ENCODE peak calls at places on chromosomes 1 and 21, in eight cellular contexts. W is AG10803, J is left ventricle myocardium inferior, M is sigmoid colon, P is tibial nerve, L is BJ, S is bronchial epithelial cell, Q is GM12865. R is an unnamed sample.

GRCh38 chr1:19744335-19744743 is 55.4 kb downstream of the TMCO4 start:
- DNase-seq in W (peak; percentile 22), J (no peak), M (no peak), P (no peak), L (no peak), S (no peak), Q (no peak), R (no peak)

GRCh38 chr1:19483261-19483660 is 2.1 kb downstream of the CAPZB start:
- DNase-seq in W (no peak), J (no peak), M (no peak), P (no peak), L (no peak), S (no peak), Q (peak; percentile 47), R (no peak)

GRCh38 chr1:198935371-198935921 is 296.6 kb downstream of the PTPRC start:
- DNase-seq in W (peak; percentile 90), J (peak; percentile 33), M (peak; percentile 74), P (peak; percentile 72), L (peak; percentile 58), S (peak; percentile 96), Q (peak; percentile 74), R (no peak)

GRCh38 chr1:232538224-232538942 is 91.5 kb downstream of the SIPA1L2 start:
- DNase-seq in W (peak; percentile 34), J (no peak), M (no peak), P (no peak), L (no peak), S (peak; percentile 64), Q (no peak), R (no peak)

GRCh38 chr1:21649315-21649714 is 19.8 kb downstream of the RAP1GAP start:
- DNase-seq in W (no peak), J (no peak), M (no peak), P (no peak), L (no peak), S (no peak), Q (no peak), R (no peak)

GRCh38 chr1:58165073-58165472 is 381.5 kb downstream of the OMA1 start:
- DNase-seq in W (no peak), J (no peak), M (no peak), P (no peak), L (peak; percentile 13), S (no peak), Q (peak; percentile 12), R (no peak)

GRCh38 chr1:89632213-89633102 is 462 bp upstream of the LRRC8C start:
- DNase-seq in W (peak; percentile 64), J (peak; percentile 89), M (peak; percentile 86), P (peak; percentile 59), L (no peak), S (peak; percentile 48), Q (peak; percentile 87), R (no peak)

GRCh38 chr1:191034126-191034525 is 556.5 kb upstream of the BRINP3 start:
- DNase-seq in W (no peak), J (no peak), M (no peak), P (no peak), L (no peak), S (peak; percentile 58), Q (no peak), R (no peak)

GRCh38 chr1:21567241-21568005 is 58.2 kb downstream of the ALPL start:
- DNase-seq in W (peak; percentile 73), J (no peak), M (no peak), P (no peak), L (peak; percentile 73), S (no peak), Q (no peak), R (no peak)

GRCh38 chr1:33365560-33365997 is 44.7 kb upstream of the A3GALT2 start:
- DNase-seq in W (peak; percentile 84), J (peak; percentile 65), M (no peak), P (peak; percentile 52), L (no peak), S (no peak), Q (no peak), R (no peak)

GRCh38 chr21:42424848-42425602 is 21.3 kb downstream of the UBASH3A start:
- DNase-seq in W (no peak), J (no peak), M (no peak), P (no peak), L (no peak), S (no peak), Q (peak; percentile 76), R (no peak)

GRCh38 chr1:82343381-82343780 is 542.6 kb downstream of the ADGRL2 start:
- DNase-seq in W (no peak), J (no peak), M (no peak), P (no peak), L (no peak), S (no peak), Q (no peak), R (no peak)

GRCh38 chr1:30892671-30893073 is 15.9 kb downstream of the SDC3 start:
- DNase-seq in W (no peak), J (no peak), M (no peak), P (no peak), L (no peak), S (no peak), Q (no peak), R (no peak)

GRCh38 chr1:76110662-76111061 is 36.1 kb downstream of the ST6GALNAC3 start:
- DNase-seq in W (no peak), J (no peak), M (no peak), P (no peak), L (no peak), S (peak; percentile 12), Q (no peak), R (no peak)

GRCh38 chr1:197958438-197958837 is 41.3 kb downstream of the LHX9 start:
- DNase-seq in W (no peak), J (no peak), M (no peak), P (no peak), L (no peak), S (no peak), Q (no peak), R (no peak)

GRCh38 chr1:219387211-219387610 is 213.5 kb downstream of the LYPLAL1 start:
- DNase-seq in W (no peak), J (no peak), M (no peak), P (no peak), L (no peak), S (no peak), Q (no peak), R (no peak)

GRCh38 chr1:156677616-156678596 is 699 bp upstream of the NES start:
- DNase-seq in W (peak; percentile 81), J (peak; percentile 74), M (peak; percentile 88), P (peak; percentile 54), L (no peak), S (peak; percentile 47), Q (peak; percentile 54), R (no peak)

DNA sequence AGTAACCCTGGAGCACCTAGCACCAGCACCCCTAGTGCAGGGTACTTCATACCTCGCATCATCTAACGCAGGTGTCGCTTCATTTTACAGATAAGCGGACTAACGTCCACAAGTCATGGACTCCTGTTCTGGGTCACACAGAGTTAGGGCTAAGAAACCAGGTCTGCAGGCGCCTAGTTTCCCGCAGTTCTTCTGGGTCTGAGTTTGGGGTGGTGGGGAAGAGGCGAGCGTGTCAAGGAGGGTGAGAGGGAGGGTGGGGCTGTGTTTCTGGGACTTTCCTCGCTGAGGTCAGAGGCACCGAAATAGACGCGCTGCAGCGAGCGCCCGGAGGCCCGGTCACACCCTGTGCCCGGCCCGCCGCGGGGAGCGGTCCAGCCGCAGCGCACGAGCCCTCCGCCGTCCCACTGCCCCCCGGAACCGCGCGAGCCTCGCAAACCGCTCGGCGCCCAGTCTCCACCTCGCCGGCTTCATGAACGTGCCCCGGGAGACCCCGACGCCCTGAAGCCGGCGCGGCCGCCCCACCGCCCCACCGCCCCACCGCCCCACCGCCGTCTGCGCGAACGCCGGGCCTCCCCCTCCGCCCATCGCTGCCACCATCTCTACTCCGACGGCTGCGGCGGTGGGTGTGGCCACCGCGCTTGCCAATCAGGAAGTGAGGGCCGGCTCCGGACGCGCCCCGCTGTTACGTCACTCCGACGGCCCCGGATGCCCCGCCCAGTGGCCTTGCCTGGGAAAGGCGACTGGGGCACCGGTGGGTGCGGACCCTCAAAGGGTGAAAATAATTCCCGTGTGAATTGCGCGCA is 12.3 kb downstream of the IFI6 start:
- DNase-seq in W (peak; percentile 81), J (peak; percentile 94), M (peak; percentile 96), P (peak; percentile 89), L (no peak), S (peak; percentile 66), Q (peak; percentile 96), R (no peak)
- H3K4me3 ChIP-seq in W (peak overlapping the region; percentile 51), J (peak overlapping the region; percentile 70), M (peak overlapping the region; percentile 82), P (peak overlapping the region; percentile 79), L (peak overlapping the region; percentile 42), S (peak overlapping the region; percentile 35), Q (peak overlapping the region; percentile 60), R (peak overlapping the region; percentile 48)

GRCh38 chr1:225343618-225344017 is 84.2 kb downstream of the LBR start:
- DNase-seq in W (peak; percentile 1), J (no peak), M (no peak), P (no peak), L (no peak), S (peak; percentile 53), Q (peak; percentile 7), R (peak; percentile 14)
- TF ChIP-seq CTCF in W (peak; percentile 32), J (peak; percentile 17), M (no peak), P (no peak), L (peak; percentile 27), S (peak; percentile 13), Q (peak; percentile 10), R (peak; percentile 43)

GRCh38 chr21:26169611-26170470 is 729 bp downstream of the APP start:
- DNase-seq in W (peak; percentile 60), J (peak; percentile 69), M (peak; percentile 82), P (peak; percentile 51), L (no peak), S (no peak), Q (peak; percentile 74), R (no peak)
- H3K4me3 ChIP-seq in W (peak overlapping the region; percentile 89), J (peak overlapping the region; percentile 95), M (peak overlapping the region; percentile 86), P (peak overlapping the region; percentile 90), L (peak overlapping the region; percentile 80), S (peak overlapping the region; percentile 87), Q (peak overlapping the region; percentile 85), R (peak overlapping the region; percentile 81)

GRCh38 chr1:25485536-25486235 is 55.0 kb downstream of the MACO1 start:
- DNase-seq in W (no peak), J (no peak), M (no peak), P (no peak), L (no peak), S (no peak), Q (no peak), R (no peak)

GRCh38 chr1:25484533-25484932 is 53.8 kb downstream of the MACO1 start:
- DNase-seq in W (no peak), J (no peak), M (no peak), P (no peak), L (no peak), S (no peak), Q (no peak), R (no peak)

GRCh38 chr1:25484096-25484495 is 53.4 kb downstream of the MACO1 start:
- DNase-seq in W (no peak), J (peak; percentile 77), M (peak; percentile 81), P (no peak), L (no peak), S (no peak), Q (no peak), R (peak; percentile 75)

GRCh38 chr1:25481625-25482024 is 50.9 kb downstream of the MACO1 start:
- DNase-seq in W (no peak), J (no peak), M (no peak), P (no peak), L (no peak), S (no peak), Q (no peak), R (no peak)

DNA sequence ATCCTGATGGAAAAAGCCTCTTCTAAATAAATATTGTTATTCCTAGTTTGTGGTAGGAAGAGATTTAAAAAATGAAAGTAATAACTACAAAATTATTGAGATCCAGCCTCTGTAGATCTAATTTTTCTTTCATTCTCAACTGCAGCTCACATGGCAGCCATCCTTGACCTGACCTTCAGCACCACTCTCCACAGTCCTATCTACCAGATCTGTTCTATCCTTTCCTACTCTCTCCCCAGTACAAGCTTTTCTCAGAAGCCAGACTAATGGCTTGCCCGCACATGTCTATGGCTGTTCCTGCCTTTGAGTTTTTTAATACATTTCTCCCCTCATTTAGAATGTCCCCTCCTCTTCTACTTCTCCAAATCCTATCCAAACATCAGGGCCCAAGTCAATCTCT is 51.5 kb downstream of the MACO1 start:
- DNase-seq in W (no peak), J (no peak), M (no peak), P (no peak), L (no peak), S (no peak), Q (no peak), R (no peak)
- TF ChIP-seq CTCF in W (no peak), J (no peak), M (no peak), P (no peak), L (no peak), S (no peak), Q (no peak), R (no peak)

R was measured in LNCaP clone FGC.